ENCODE peak calls at places on chromosomes 6 and 20, in six cellular contexts. A, M, U, L, V and E are unnamed samples.

GRCh38 chr20:43662943-43663655 is 3.8 kb upstream of the MYBL2 start:
- DNase-seq in U (no peak), L (peak), V (no peak), M (no peak), A (no peak), E (peak)

GRCh38 chr6:31110825-31111582 is 1.4 kb downstream of the C6orf15 start:
- DNase-seq in L (no peak), M (no peak), V (no peak), U (no peak), A (no peak), E (no peak)

GRCh38 chr6:151004415-151005024 is 139.0 kb downstream of the MTHFD1L start:
- DNase-seq in M (peak), V (no peak), A (no peak), L (peak), U (no peak), E (no peak)

GRCh38 chr6:31558631-31559500 is 11.5 kb downstream of the NFKBIL1 start:
- DNase-seq in L (no peak), V (no peak), A (peak), M (no peak), U (no peak), E (no peak)

GRCh38 chr6:18551228-18551627 is 164.1 kb downstream of the RNF144B start:
- DNase-seq in U (no peak), A (no peak), L (peak), V (no peak), M (no peak), E (no peak)

GRCh38 chr6:71567562-71567961 is 279.0 kb downstream of the OGFRL1 start:
- DNase-seq in U (no peak), V (no peak), L (no peak), M (no peak), A (no peak), E (no peak)

GRCh38 chr6:119129968-119130484 is 51.6 kb upstream of the FAM184A start:
- DNase-seq in U (no peak), A (no peak), M (no peak), L (peak), V (peak), E (no peak)

GRCh38 chr6:169845426-169846285 is 94.2 kb downstream of the ERMARD start:
- DNase-seq in L (no peak), V (no peak), A (no peak), M (no peak), U (no peak), E (no peak)

GRCh38 chr6:24004062-24004461 is 122.0 kb upstream of the NRSN1 start:
- DNase-seq in M (no peak), U (no peak), A (no peak), L (no peak), V (no peak), E (no peak)

GRCh38 chr6:170371588-170371987 is 65.0 kb downstream of the FAM120B start:
- DNase-seq in M (no peak), U (no peak), L (peak), V (no peak), A (no peak), E (no peak)

GRCh38 chr20:51172558-51173428 is 149.9 kb upstream of the KCNG1 start:
- DNase-seq in V (peak), A (no peak), L (no peak), U (no peak), M (no peak), E (no peak)

GRCh38 chr6:29976588-29977424 is 34.5 kb downstream of the HLA-A start:
- DNase-seq in M (peak), L (peak), A (peak), V (peak), U (peak), E (peak)
- TF ChIP-seq POLR2A in M (peak), L (peak), A (no peak), V (no peak), U (peak), E (peak)

DNA sequence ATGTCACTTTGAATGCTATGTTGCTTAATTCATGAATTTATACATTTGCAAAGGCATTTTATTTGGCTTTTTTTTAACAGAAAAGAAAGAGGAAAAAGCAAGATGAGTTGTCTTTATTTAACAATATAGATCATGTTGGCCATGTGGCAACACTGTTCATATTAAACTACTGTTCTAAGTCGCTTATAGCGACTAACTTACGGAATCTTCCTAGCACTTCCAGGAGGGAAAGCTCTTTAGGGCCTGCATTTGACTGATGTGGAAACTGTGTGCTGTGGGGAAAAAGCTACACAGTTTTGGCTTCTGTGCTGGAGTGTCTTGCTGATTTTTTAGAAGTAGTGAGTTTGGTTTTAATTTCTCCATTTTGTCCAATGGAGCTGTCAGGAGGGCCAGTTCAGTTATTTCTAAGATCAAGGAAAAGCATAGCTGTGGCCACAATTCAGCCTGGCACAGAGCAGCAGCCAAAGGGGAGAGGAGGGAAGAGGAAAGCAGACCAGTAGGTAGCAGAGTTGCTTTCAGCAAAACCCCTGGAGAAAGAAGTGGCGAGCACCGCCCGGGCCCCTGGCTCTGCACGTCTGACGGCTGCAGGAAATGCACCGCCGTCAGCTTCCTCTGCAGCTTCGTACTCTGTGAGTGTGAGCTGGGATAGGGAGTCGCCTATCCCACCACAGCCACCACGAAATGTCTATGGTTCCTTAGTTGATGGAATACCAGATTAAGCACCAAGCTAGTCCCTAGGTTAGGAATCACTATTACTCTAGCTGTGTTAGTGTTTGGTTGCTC is 80.2 kb upstream of the NAA20 start:
- DNase-seq in M (no peak), A (no peak), L (no peak), U (peak), V (no peak), E (no peak)
- TF ChIP-seq POLR2A in M (no peak), A (peak), L (no peak), U (peak), V (no peak), E (no peak)

DNA sequence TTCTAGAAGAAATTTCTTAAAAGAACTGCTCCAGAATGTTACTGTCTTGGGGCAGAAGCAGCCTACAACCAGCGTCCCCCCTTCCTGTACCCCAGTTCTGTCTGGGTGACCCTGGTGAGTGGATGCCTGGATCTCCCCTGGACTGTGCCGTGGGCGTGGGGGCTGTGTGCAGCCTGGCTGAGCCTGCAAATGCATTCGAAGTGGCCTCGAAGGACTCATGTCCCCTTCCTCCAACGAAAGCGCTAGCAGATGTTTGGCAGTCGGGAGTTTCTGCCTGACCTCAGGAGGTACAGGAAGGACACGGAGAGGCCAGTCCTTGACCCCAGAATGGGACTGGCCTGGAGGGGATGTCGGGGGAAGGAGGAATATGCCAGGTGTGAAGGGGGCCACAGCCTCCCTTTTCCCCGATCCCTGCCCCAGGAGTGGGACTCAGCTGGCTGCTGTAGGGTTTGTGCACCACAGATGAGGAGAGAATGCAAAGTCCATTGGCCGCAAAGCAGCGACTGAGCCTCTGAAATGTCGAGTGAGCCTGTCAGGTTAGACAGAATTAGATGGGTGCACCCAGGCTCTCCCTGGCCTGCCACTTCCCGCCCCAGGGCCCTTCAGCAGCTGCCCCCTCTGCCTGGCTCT is 45.6 kb downstream of the APCDD1L start:
- DNase-seq in L (no peak), V (no peak), U (no peak), A (no peak), M (no peak), E (no peak)
- TF ChIP-seq POLR2A in L (no peak), V (no peak), U (no peak), A (no peak), M (no peak), E (no peak)

GRCh38 chr6:16288163-16288562 is 49.8 kb downstream of the GMPR start:
- DNase-seq in U (no peak), V (no peak), L (no peak), M (no peak), A (no peak), E (no peak)
- TF ChIP-seq POLR2A in U (no peak), V (no peak), L (no peak), M (no peak), A (no peak), E (no peak)

DNA sequence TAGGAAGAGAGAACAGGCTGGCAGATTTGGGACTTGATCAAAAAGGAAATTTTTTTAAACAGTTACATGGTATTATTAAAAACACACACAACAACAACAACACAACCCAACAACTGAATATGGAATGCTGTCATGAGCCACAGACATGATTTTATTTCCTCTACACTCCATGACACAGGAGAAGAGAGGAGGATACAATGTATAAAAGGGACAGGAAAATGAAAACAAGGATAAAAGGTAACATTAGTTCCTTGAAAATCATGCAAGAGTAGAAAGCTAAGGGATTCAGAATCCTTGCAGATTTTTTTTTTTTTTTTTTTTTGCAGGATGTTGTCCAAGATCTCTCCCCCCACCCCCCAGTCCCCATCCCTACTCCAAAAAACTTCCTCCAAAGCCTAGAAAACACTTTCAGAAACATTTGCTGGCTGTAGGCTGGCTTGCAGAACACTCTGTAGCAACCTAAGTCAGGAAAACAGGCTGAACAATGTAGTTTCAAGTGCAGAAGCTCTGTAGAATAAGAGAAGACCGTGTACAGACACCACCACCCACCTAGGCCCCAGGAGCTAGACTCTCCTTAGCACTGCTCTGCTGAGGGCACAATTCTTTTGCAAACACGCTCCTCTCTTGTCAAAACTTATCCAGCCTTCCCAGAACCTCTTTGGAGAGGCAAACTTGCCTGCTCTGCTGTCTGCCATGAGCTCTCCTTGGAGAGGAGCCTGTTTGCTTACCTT is 845 bp downstream of the ZMYND8 start:
- DNase-seq in M (no peak), V (no peak), A (no peak), L (no peak), U (no peak), E (no peak)
- TF ChIP-seq POLR2A in M (no peak), V (no peak), A (no peak), L (no peak), U (no peak), E (no peak)

DNA sequence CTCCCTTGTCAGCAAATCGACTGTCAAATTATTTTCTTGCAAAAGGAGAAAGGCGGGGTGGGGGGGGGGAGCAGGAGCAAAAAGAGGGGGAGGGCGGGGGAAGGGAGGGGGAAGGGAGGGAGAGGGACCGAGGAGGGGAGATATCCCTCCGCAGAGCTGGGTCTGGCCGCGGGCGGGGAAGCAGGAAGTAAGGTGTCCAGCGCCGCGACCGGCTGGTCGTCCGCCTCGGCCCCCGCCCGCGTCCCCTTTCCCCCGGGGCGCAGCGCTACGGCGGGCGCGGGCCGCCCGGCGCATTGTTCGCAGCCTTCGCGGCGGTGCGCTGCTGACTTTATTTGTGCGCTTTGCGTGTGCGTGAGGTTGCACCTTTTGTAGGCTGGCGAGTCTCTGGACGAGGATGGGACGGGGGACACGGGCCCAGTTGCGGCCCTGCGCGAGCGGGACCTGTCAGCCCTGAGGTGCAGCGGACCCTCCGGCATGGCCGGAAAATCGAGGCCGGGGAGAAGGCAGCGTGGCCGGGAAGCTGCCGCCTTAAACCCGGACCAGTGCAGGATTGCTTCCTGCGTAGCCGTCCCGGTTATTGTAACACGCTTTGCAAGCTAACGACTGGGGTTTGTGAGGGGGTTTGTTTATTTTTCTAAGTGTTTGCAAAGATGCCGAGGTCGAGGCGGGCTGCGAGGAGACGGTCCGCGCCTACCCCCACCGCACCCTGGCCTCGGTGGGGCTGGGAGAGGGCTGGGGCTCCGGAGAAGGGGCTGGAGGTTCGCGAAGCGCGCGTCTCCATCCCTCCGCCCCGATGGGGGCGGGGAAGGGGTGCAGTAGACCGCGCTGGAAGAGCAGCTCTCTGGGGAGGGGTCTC is 673 bp upstream of the TRERF1 start:
- DNase-seq in U (peak), V (peak), M (peak), L (peak), A (peak), E (peak)
- TF ChIP-seq POLR2A in U (peak), V (peak), M (peak), L (peak), A (no peak), E (peak)